ENCODE peak calls at places on chromosomes 1 and 21, in eight cellular contexts. Q is GM12864, L is PC-3, S is choroid plexus epithelial cell, N is astrocyte of the spinal cord, G is pancreas, T is body of pancreas, J is sigmoid colon. X is an unnamed sample.

GRCh38 chr1:56400526-56400925 is 178.8 kb downstream of the PLPP3 start:
- DNase-seq in Q (no peak), G (no peak), S (no peak), T (no peak), J (no peak), N (no peak), L (no peak), X (no peak)

GRCh38 chr21:38310619-38311018 is 53.8 kb downstream of the KCNJ15 start:
- DNase-seq in S (peak; percentile 89), L (no peak), J (no peak), G (no peak), N (peak; percentile 56), T (no peak), Q (no peak), X (peak; percentile 85)

GRCh38 chr1:2834741-2835564 is 33.5 kb upstream of the TTC34 start:
- DNase-seq in J (no peak), N (no peak), T (no peak), G (no peak), L (no peak), Q (no peak), S (no peak), X (no peak)

GRCh38 chr1:37723390-37724078 is 31.2 kb downstream of the CDCA8 start:
- DNase-seq in S (peak; percentile 5), N (no peak), L (no peak), J (peak; percentile 44), T (no peak), Q (no peak), G (no peak), X (peak; percentile 8)

GRCh38 chr1:97093742-97094141 is 372.2 kb downstream of the PTBP2 start:
- DNase-seq in Q (no peak), J (no peak), T (no peak), G (no peak), N (peak; percentile 29), S (peak; percentile 62), L (no peak), X (peak; percentile 85)

GRCh38 chr1:200674838-200675587 is 5.3 kb upstream of the DDX59 start:
- DNase-seq in Q (no peak), N (no peak), T (no peak), G (no peak), S (no peak), L (peak; percentile 22), J (no peak), X (no peak)

GRCh38 chr1:231161711-231162299 is at the start of gene TRIM67:
- DNase-seq in L (no peak), J (no peak), G (no peak), T (peak; percentile 44), N (no peak), Q (no peak), S (peak; percentile 36), X (no peak)

GRCh38 chr1:46595127-46595526 is 8.9 kb downstream of the MKNK1 start:
- DNase-seq in Q (no peak), L (no peak), S (no peak), T (peak; percentile 49), J (peak; percentile 85), G (no peak), N (no peak), X (no peak)

GRCh38 chr1:240691521-240692338 is 79.8 kb upstream of the GREM2 start:
- DNase-seq in L (peak; percentile 78), T (peak; percentile 14), S (peak; percentile 51), J (peak; percentile 69), N (peak; percentile 61), G (no peak), Q (no peak), X (peak; percentile 38)

GRCh38 chr1:193221641-193222040 is 35.2 kb upstream of the B3GALT2 start:
- DNase-seq in T (no peak), S (no peak), Q (no peak), L (no peak), N (no peak), J (no peak), G (no peak), X (no peak)

GRCh38 chr21:25639922-25640670 is 1.0 kb downstream of the JAM2 start:
- DNase-seq in L (no peak), G (no peak), J (peak; percentile 73), S (no peak), T (peak; percentile 21), N (peak; percentile 12), Q (no peak), X (no peak)

GRCh38 chr1:32759521-32759980 is 57.0 kb upstream of the SYNC start:
- DNase-seq in J (no peak), G (peak; percentile 81), T (peak; percentile 90), S (no peak), Q (no peak), L (peak; percentile 92), N (no peak), X (no peak)

GRCh38 chr1:207755846-207756692 is 4.2 kb downstream of the CD46 start:
- DNase-seq in J (no peak), T (no peak), L (peak; percentile 98), N (no peak), G (no peak), Q (no peak), S (no peak), X (no peak)

GRCh38 chr1:42937141-42937696 is 21.4 kb downstream of the SLC2A1 start:
- DNase-seq in G (no peak), Q (no peak), T (peak; percentile 4), L (peak; percentile 92), J (peak; percentile 37), S (peak; percentile 64), N (no peak), X (peak; percentile 64)

GRCh38 chr1:25622526-25622925 is 5.9 kb downstream of the MAN1C1 start:
- DNase-seq in S (no peak), N (no peak), L (no peak), Q (no peak), J (no peak), T (no peak), G (no peak), X (no peak)

GRCh38 chr1:209409786-209410185 is 173.7 kb upstream of the CAMK1G start:
- DNase-seq in S (peak; percentile 91), N (peak; percentile 77), T (no peak), L (peak; percentile 99), Q (no peak), G (no peak), J (no peak), X (peak; percentile 64)

GRCh38 chr1:202046227-202046626 is 35.8 kb downstream of the ELF3 start:
- DNase-seq in L (peak; percentile 84), N (no peak), G (peak; percentile 94), Q (no peak), T (peak; percentile 97), S (no peak), J (no peak), X (no peak)

DNA sequence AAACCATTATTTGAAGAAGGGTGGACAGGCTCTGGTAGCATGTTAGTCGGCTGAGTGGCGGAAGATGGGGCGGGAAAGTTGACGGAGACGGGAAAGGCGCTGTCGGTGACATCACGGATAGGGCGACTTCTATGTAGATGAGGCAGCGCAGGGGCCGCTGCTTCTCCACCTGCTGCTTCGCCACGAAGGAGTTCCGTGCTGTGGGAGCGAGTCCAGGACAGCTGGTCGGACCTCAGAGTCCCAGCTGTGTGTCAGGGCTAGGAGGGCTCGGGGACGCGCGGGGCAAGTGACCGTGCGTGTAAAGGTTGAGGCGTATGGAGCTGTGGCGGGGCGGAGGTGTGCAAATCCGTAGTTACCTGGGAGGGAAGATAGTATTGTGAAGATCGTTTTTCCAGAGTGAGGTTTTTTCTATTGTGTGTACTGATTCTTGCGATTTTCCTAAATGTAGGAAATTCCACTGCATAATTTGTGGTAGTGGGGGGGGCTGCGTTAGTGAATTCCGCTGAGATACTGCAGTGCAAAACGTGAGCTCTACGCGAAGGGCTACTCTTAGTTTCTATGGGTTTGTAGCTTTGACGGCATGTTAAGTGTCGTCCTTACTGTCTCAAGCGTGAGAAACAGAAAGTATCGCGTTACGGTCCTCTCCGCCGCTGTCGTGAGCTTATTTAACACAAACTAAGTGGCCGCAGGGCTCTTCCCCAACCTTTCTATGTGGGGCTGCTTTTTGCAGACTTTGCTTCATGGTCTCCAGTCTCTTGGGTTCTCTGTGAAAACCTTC is 111.2 kb upstream of the NBPF11 start:
- DNase-seq in Q (peak; percentile 86), G (peak; percentile 57), T (peak; percentile 76), L (peak; percentile 98), J (peak; percentile 71), S (peak; percentile 88), N (peak; percentile 88), X (peak; percentile 83)
- TF ChIP-seq CTCF in Q (no peak), G (no peak), T (no peak), L (no peak), J (no peak), S (no peak), N (no peak), X (no peak)

GRCh38 chr1:159009287-159009686 is 420 bp upstream of the IFI16 start:
- DNase-seq in Q (no peak), J (no peak), S (no peak), L (no peak), G (no peak), N (no peak), T (no peak), X (no peak)
- H3K4me3 ChIP-seq in Q (peak overlapping the region; percentile 84), J (peak overlapping the region; percentile 38), S (peak overlapping the region; percentile 56), L (peak overlapping the region; percentile 24), G (no peak overlapping the region), N (peak overlapping the region; percentile 73), T (no peak overlapping the region), X (peak overlapping the region; percentile 72)

DNA sequence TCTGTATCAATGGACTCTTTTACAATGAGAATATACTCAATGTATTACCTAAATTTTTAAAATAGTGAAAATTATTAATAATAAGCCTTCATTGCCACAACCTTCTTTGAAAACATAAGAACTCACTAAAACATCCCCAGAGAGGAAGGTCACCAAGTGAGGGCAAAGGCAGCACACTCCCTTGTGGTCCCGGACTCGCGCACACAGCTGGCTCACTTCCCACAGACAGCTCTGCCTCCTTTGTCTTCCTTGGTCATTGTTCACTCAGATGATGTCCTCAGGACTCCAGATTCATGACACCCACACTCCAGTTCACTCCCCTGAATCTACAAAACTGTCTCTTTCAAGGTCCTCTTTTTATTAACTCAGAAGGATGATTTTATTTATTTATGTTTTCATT is 19.2 kb upstream of the UBR4 start:
- DNase-seq in G (no peak), N (no peak), J (no peak), L (no peak), T (no peak), S (no peak), Q (no peak), X (no peak)
- TF ChIP-seq CTCF in G (no peak), N (no peak), J (no peak), L (no peak), T (no peak), S (no peak), Q (no peak), X (no peak)

GRCh38 chr1:12434686-12435085 is 183.3 kb downstream of the DHRS3 start:
- DNase-seq in Q (no peak), T (no peak), S (no peak), L (no peak), N (no peak), G (no peak), J (no peak), X (peak; percentile 56)
- H3K4me3 ChIP-seq in Q (no peak overlapping the region), T (no peak overlapping the region), S (no peak overlapping the region), L (no peak overlapping the region), N (no peak overlapping the region), G (no peak overlapping the region), J (no peak overlapping the region), X (no peak overlapping the region)

X was measured in fibroblast of pulmonary artery.